ENCODE peak calls at places on chromosomes 6 and 20, in five cellular contexts. P, D, V, C and U are unnamed samples.

GRCh38 chr6:133340557-133340956 is 99.4 kb downstream of the EYA4 start:
- DNase-seq in P (peak; percentile 56), D (no peak), V (no peak), C (peak; percentile 44), U (peak; percentile 29)

GRCh38 chr6:136365781-136366354 is 76.2 kb upstream of the BCLAF1 start:
- DNase-seq in P (peak; percentile 4), D (no peak), V (no peak), C (no peak), U (no peak)

GRCh38 chr6:6825986-6826901 is 237.7 kb downstream of the LY86 start:
- DNase-seq in P (no peak), D (no peak), V (no peak), C (no peak), U (no peak)

GRCh38 chr20:22686097-22686496 is 101.7 kb upstream of the FOXA2 start:
- DNase-seq in P (peak; percentile 61), D (no peak), V (peak; percentile 33), C (peak; percentile 72), U (peak; percentile 86)

GRCh38 chr6:140245641-140246040 is 871.2 kb upstream of the CITED2 start:
- DNase-seq in P (no peak), D (no peak), V (no peak), C (no peak), U (no peak)

GRCh38 chr6:75882734-75883133 is 133.7 kb downstream of the MYO6 start:
- DNase-seq in P (peak; percentile 79), D (no peak), V (no peak), C (peak; percentile 58), U (no peak)

GRCh38 chr6:33207569-33208088 is 671 bp upstream of the RING1 start:
- DNase-seq in P (peak; percentile 43), D (no peak), V (no peak), C (peak; percentile 81), U (no peak)

GRCh38 chr6:150238857-150239407 is 96.1 kb downstream of the PPP1R14C start:
- DNase-seq in P (no peak), D (no peak), V (no peak), C (no peak), U (no peak)

GRCh38 chr20:58420798-58421496 is 31.9 kb downstream of the VAPB start:
- DNase-seq in P (peak; percentile 86), D (no peak), V (no peak), C (peak; percentile 75), U (no peak)

GRCh38 chr6:106116125-106116524 is 30.0 kb downstream of the PRDM1 start:
- DNase-seq in P (peak; percentile 13), D (no peak), V (no peak), C (no peak), U (no peak)

GRCh38 chr20:62707981-62708521 is 585 bp upstream of the NTSR1 start:
- DNase-seq in P (no peak), D (no peak), V (no peak), C (no peak), U (peak; percentile 65)

GRCh38 chr6:45991189-45991588 is 24.5 kb downstream of the CLIC5 start:
- DNase-seq in P (no peak), D (no peak), V (no peak), C (no peak), U (peak; percentile 67)

GRCh38 chr20:33444797-33445560 is 1.4 kb upstream of the SNTA1 start:
- DNase-seq in P (no peak), D (no peak), V (no peak), C (no peak), U (peak; percentile 65)

GRCh38 chr6:63705707-63706106 is 70.1 kb downstream of the PHF3 start:
- DNase-seq in P (no peak), D (no peak), V (no peak), C (no peak), U (no peak)

GRCh38 chr6:38676974-38677544 is 25.9 kb downstream of the GLO1 start:
- DNase-seq in P (no peak), D (no peak), V (no peak), C (no peak), U (no peak)
- H3K36me3 ChIP-seq in P (peaks cover 15% of the 10 kb centered on the region), D (peaks cover 79% of the 10 kb centered on the region), V (peaks cover 7% of the 10 kb centered on the region), C (peaks cover 65% of the 10 kb centered on the region), U (peaks cover 7% of the 10 kb centered on the region)

GRCh38 chr6:44223471-44224153 is at the start of gene SLC29A1:
- DNase-seq in P (peak; percentile 28), D (peak; percentile 65), V (no peak), C (peak; percentile 47), U (peak; percentile 86)
- H3K4ac ChIP-seq in P (no peak within 1 kb of the TSS), D (no peak within 1 kb of the TSS), V (peak within 1 kb of the TSS; percentile 84), C (no peak within 1 kb of the TSS), U (no peak within 1 kb of the TSS)

DNA sequence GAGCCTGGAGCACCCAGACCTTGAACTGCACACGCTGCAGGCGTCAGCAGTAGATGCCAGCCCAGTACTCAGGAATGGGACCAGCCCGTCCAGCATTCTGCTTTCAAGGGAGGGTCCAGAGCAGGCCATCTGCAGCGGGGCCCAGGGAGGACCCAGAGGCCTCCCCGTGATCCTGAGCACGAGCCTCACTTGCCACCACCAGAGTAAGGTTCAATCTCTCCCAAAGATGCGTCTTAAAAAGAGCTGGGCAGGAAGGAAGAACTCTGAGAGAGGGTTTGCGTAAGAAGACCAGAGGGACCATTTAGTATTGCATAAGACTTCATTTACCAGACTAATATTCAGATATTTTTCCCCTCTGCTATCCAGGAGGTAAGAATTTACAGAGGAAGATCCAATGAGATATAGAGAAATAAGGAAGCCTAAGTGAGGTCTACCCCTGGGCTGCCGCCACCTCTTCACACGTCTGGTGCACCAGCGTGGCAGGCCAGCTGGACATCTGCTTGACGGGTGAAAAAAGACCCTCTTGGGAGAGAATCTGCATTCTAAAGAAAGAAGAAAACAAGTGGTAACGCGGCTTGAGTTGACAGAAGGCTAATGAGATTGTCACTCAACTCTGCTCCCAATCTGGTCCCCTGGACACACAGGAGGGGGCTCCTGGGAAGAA is 107.3 kb downstream of the PRND start:
- DNase-seq in P (no peak), D (no peak), V (no peak), C (no peak), U (no peak)
- H2BK15ac ChIP-seq in P (no peak overlapping the region), D (no peak overlapping the region), V (no peak overlapping the region), C (no peak overlapping the region), U (no peak overlapping the region)

GRCh38 chr6:169224185-169224695 is 29.4 kb downstream of the THBS2 start:
- DNase-seq in P (peak; percentile 92), D (no peak), V (no peak), C (no peak), U (no peak)
- H3K36me3 ChIP-seq in P (peaks cover 52% of the 10 kb centered on the region), D (no peaks in the 10 kb centered on the region), V (peaks cover 3% of the 10 kb centered on the region), C (peaks cover 100% of the 10 kb centered on the region), U (no peaks in the 10 kb centered on the region)

GRCh38 chr20:36542019-36542488 is 735 bp downstream of the MYL9 start:
- DNase-seq in P (peak; percentile 70), D (peak; percentile 30), V (no peak), C (peak; percentile 77), U (peak; percentile 83)
- H3K4ac ChIP-seq in P (peak overlapping the region; percentile 99), D (peak overlapping the region; percentile 92), V (no peak overlapping the region), C (peak overlapping the region; percentile 58), U (peak overlapping the region; percentile 70)

DNA sequence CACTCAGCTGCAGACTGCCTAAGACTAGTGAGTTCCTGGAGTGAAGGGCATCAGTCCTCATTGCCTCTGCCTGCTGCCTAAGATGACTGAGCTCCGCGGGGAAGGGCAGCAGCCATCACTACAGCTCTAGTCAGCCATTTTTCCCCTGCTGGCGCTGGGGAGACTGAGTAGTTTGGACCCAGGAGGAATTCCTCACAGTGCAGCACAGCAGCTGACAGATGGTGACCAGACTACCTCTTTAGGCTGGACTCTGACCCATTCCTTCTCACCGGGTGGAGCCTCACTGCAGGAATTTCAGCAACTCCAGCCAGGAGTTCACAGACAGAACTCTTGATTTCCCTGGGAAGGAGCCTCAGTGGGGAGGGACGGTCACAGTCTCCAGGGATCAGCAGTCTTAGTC is 492.0 kb upstream of the MMS22L start:
- DNase-seq in P (no peak), D (no peak), V (no peak), C (no peak), U (peak; percentile 7)
- H2BK15ac ChIP-seq in P (no peak overlapping the region), D (no peak overlapping the region), V (no peak overlapping the region), C (no peak overlapping the region), U (no peak overlapping the region)

GRCh38 chr20:63929071-63929470 is 27.1 kb downstream of the UCKL1 start:
- DNase-seq in P (no peak), D (no peak), V (no peak), C (no peak), U (no peak)

GRCh38 chr20:63932606-63933160 is 23.5 kb downstream of the UCKL1 start:
- DNase-seq in P (no peak), D (no peak), V (no peak), C (no peak), U (peak; percentile 39)

GRCh38 chr20:63933646-63934045 is 22.6 kb downstream of the UCKL1 start:
- DNase-seq in P (no peak), D (no peak), V (no peak), C (no peak), U (no peak)

GRCh38 chr20:63930971-63931553 is 25.2 kb downstream of the UCKL1 start:
- DNase-seq in P (no peak), D (no peak), V (no peak), C (no peak), U (no peak)

DNA sequence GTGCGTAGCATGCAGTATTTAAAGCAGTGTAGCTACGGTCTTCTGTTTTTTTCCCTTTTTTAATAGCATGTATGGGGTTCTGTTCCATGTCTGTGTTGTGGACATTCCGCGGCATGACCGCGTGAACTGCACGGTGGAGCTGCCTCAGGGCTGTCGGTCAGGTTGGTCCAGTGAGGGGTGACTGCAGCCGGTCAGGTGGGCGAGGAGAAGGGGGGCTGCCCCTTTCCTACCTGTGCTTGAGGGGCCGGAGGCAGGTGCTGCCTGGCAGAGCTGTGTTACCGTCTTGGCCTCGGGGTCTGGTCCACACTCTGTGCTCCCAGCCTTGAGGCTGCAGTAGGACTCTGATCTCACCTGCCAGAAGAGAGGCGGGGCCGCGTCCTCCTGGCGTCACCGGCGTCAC is 24.5 kb downstream of the UCKL1 start:
- DNase-seq in P (no peak), D (no peak), V (no peak), C (no peak), U (no peak)
- H3K36me3 ChIP-seq in P (peaks cover 72% of the 10 kb centered on the region), D (peaks cover 93% of the 10 kb centered on the region), V (peaks cover 2% of the 10 kb centered on the region), C (peaks cover 83% of the 10 kb centered on the region), U (peaks cover 7% of the 10 kb centered on the region)

GRCh38 chr6:42043787-42044475 is 6.4 kb upstream of the TAF8 start:
- DNase-seq in P (peak; percentile 79), D (peak; percentile 91), V (peak; percentile 66), C (peak; percentile 88), U (peak; percentile 88)
- H3K4ac ChIP-seq in P (peak overlapping the region; percentile 39), D (no peak overlapping the region), V (no peak overlapping the region), C (peak overlapping the region; percentile 91), U (no peak overlapping the region)

DNA sequence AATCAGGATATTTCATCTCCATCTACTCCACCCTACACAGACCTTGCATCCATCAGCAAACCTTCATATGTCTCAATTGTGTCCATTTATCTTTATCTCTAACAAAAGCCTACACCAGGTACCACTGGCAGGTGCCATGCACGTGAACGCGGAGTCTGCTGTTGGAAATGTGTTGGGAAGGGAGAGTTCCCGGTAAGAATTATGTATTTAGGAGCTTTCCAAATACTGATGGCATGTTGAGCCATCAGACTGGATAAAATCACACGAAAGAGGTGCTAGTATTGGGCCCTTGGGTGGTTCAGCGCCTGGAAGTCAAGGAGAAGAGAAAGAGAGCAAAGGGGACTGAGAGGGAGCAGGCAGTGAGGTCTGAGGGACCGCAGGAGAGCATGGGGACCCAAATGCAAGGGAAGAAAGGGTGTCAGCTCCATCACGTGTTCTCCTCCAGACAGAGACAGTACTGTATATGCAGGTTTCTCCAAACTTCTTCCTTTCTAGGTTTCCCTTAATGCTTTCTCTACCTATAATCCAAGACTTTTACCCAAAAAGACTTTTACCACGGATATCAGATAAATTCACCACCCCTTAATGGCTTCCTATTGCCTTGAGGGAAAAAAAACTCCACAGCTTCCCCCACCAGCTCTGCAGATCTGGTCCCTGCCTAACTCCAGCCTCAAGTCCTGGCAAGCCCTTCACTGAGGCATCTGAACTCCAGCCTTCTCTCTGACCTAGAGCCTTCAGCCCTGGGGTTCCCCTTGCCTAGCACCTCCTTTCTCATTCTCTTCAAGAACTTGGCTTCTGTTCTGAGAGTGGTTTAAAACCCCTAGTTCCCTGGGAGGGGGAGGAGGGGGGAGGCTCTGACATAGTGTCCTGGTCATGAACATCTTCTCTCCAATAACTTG is 4.8 kb upstream of the ZNF217 start:
- DNase-seq in P (no peak), D (no peak), V (no peak), C (no peak), U (no peak)
- H2BK15ac ChIP-seq in P (no peak overlapping the region), D (no peak overlapping the region), V (peak overlapping the region; percentile 95), C (no peak overlapping the region), U (no peak overlapping the region)